ENCODE peak calls at places on chromosome 13, in eight cellular contexts. T is PC-3, M is mammary epithelial cell, H is left ventricle myocardium inferior, N is psoas muscle, A is heart right ventricle, E is A673, C is tibial artery. B is an unnamed sample.

GRCh38 chr13:39263531-39263930 is 225.3 kb downstream of the NHLRC3 start:
- DNase-seq in T (no peak), M (no peak), H (no peak), N (no peak), A (no peak), E (no peak), C (no peak), B (no peak)

GRCh38 chr13:99656843-99657506 is 155.7 kb downstream of the TM9SF2 start:
- DNase-seq in T (no peak), M (no peak), H (no peak), N (no peak), A (no peak), E (peak; percentile 42), C (no peak), B (no peak)

GRCh38 chr13:97367016-97367415 is 67.0 kb upstream of the RAP2A start:
- DNase-seq in T (no peak), M (no peak), H (no peak), N (no peak), A (no peak), E (no peak), C (no peak), B (no peak)

GRCh38 chr13:50326746-50327145 is 311.5 kb downstream of the KCNRG start:
- DNase-seq in T (peak; percentile 5), M (no peak), H (no peak), N (no peak), A (no peak), E (no peak), C (no peak), B (no peak)

GRCh38 chr13:74866151-74866550 is 615.8 kb downstream of the TBC1D4 start:
- DNase-seq in T (no peak), M (no peak), H (no peak), N (no peak), A (no peak), E (no peak), C (no peak), B (no peak)

GRCh38 chr13:100523437-100523836 is 65.2 kb downstream of the GGACT start:
- DNase-seq in T (no peak), M (no peak), H (no peak), N (no peak), A (no peak), E (no peak), C (no peak), B (no peak)

GRCh38 chr13:99414048-99414995 is 87.0 kb upstream of the TM9SF2 start:
- DNase-seq in T (no peak), M (no peak), H (no peak), N (peak; percentile 12), A (no peak), E (no peak), C (peak; percentile 47), B (no peak)

GRCh38 chr13:66461021-66461420 is 769.1 kb downstream of the PCDH9 start:
- DNase-seq in T (no peak), M (no peak), H (no peak), N (no peak), A (no peak), E (no peak), C (no peak), B (no peak)

GRCh38 chr13:50400930-50401553 is 385.8 kb downstream of the KCNRG start:
- DNase-seq in T (no peak), M (peak; percentile 89), H (no peak), N (no peak), A (no peak), E (peak; percentile 73), C (no peak), B (no peak)

GRCh38 chr13:114161644-114162532 is 17.2 kb upstream of the CFAP97D2 start:
- DNase-seq in T (peak; percentile 52), M (no peak), H (peak; percentile 55), N (peak; percentile 66), A (peak; percentile 29), E (peak; percentile 60), C (peak; percentile 64), B (no peak)

GRCh38 chr13:50073340-50073739 is 58.1 kb downstream of the KCNRG start:
- DNase-seq in T (no peak), M (no peak), H (no peak), N (no peak), A (no peak), E (no peak), C (no peak), B (no peak)

GRCh38 chr13:99421758-99422555 is 79.3 kb upstream of the TM9SF2 start:
- DNase-seq in T (no peak), M (no peak), H (no peak), N (peak; percentile 19), A (no peak), E (no peak), C (no peak), B (no peak)

GRCh38 chr13:43472980-43473379 is 313.8 kb downstream of the ENOX1 start:
- DNase-seq in T (no peak), M (no peak), H (no peak), N (no peak), A (no peak), E (no peak), C (no peak), B (no peak)

GRCh38 chr13:59975807-59976445 is 187.8 kb downstream of the DIAPH3 start:
- DNase-seq in T (no peak), M (no peak), H (no peak), N (no peak), A (no peak), E (no peak), C (no peak), B (no peak)

GRCh38 chr13:21971662-21972635 is 301.1 kb downstream of the FGF9 start:
- DNase-seq in T (no peak), M (no peak), H (no peak), N (no peak), A (no peak), E (no peak), C (no peak), B (no peak)

GRCh38 chr13:38530492-38530891 is 156.4 kb upstream of the FREM2 start:
- DNase-seq in T (peak; percentile 33), M (peak; percentile 5), H (no peak), N (no peak), A (no peak), E (peak; percentile 57), C (no peak), B (no peak)

GRCh38 chr13:43058318-43058674 is 34.9 kb downstream of the DNAJC15 start:
- DNase-seq in T (peak; percentile 92), M (peak; percentile 92), H (no peak), N (no peak), A (peak; percentile 24), E (peak; percentile 72), C (no peak), B (no peak)

GRCh38 chr13:94886191-94886590 is 173.8 kb upstream of the SOX21 start:
- DNase-seq in T (peak; percentile 9), M (no peak), H (no peak), N (no peak), A (no peak), E (peak; percentile 13), C (no peak), B (no peak)

GRCh38 chr13:28467886-28468519 is 26.9 kb downstream of the FLT1 start:
- DNase-seq in T (no peak), M (no peak), H (no peak), N (no peak), A (no peak), E (no peak), C (no peak), B (no peak)

GRCh38 chr13:28467034-28467433 is 27.9 kb downstream of the FLT1 start:
- DNase-seq in T (no peak), M (no peak), H (no peak), N (no peak), A (no peak), E (no peak), C (no peak), B (no peak)

GRCh38 chr13:28468520-28468915 is 26.4 kb downstream of the FLT1 start:
- DNase-seq in T (no peak), M (no peak), H (no peak), N (no peak), A (no peak), E (no peak), C (no peak), B (no peak)

GRCh38 chr13:28464861-28465260 is 30.1 kb downstream of the FLT1 start:
- DNase-seq in T (no peak), M (no peak), H (no peak), N (no peak), A (no peak), E (no peak), C (no peak), B (no peak)

GRCh38 chr13:28466151-28466550 is 28.8 kb downstream of the FLT1 start:
- DNase-seq in T (peak; percentile 42), M (no peak), H (no peak), N (no peak), A (no peak), E (no peak), C (no peak), B (no peak)
- H3K36me3 ChIP-seq in T (no peaks in the 10 kb centered on the region), M (no peaks in the 10 kb centered on the region), H (peaks cover 21% of the 10 kb centered on the region), N (peaks cover 8% of the 10 kb centered on the region), A (no peaks in the 10 kb centered on the region), E (no peaks in the 10 kb centered on the region), C (no peaks in the 10 kb centered on the region), B (no peaks in the 10 kb centered on the region)

DNA sequence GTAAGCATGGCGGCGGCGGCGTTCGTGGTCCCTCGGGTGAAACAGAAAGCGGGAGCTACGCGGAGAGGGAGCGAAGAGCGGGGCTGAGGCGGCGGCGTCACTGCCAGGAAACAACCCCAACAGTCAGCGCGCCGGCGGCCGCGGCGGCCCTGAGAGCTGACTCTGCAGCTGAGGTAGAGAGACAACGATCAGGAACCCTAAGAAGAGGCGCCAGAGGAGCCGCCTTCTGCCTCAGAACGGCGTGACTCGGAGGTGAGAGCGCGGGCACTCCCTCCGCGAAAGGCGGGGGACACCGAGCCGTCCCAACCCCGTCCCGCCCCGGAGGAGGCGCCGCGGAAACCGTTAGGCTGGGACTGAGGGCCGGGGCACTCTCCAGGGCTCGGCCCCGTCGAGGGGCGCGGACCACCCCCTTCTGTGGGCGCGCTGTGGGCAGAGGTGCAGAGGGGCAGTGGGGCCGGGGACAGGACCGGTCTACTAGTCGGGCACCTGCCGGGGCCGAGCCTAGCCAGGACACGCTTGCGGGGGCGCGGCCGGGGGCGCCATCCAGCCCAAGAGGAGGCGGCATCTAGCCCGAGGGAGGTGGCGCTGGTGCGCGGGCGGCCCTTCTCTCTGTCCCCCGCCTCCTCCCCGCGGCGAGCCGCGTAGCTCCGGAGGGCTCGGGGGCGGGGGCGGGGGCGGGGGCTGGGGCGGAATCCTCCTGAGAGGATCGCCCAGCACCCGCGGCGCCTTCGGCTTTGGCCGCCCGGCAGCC is 389 bp downstream of the FNDC3A start:
- DNase-seq in T (peak; percentile 69), M (peak; percentile 84), H (peak; percentile 85), N (peak; percentile 90), A (peak; percentile 81), E (peak; percentile 90), C (peak; percentile 92), B (peak; percentile 77)
- TF ChIP-seq CTCF in T (no peak), M (no peak), H (no peak), N (no peak), A (peak; percentile 29), E (peak; percentile 27), C (no peak), B (no peak)

DNA sequence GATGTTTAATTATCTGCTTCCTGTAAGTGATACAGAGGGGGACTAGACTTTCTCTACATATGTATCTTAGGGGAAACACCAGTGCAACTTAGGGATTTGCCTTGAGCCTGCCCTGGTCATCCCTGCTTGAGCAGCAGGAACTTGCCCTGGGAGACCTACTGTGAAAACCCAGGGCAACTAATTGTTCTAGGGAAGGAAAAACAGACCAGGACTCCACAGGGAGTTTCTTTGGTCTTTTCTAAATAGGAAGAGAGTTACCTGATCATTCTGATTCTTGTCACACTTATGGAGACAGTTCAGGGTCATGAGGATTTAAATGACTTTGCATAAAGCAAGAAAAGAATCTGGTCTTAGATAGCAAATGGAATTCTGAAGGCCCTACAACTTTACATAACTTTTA is 89.1 kb downstream of the WASF3 start:
- DNase-seq in T (no peak), M (no peak), H (no peak), N (no peak), A (no peak), E (no peak), C (no peak), B (no peak)
- H3K27ac ChIP-seq in T (no peak overlapping the region), M (no peak overlapping the region), H (no peak overlapping the region), N (no peak overlapping the region), A (no peak overlapping the region), E (no peak overlapping the region), C (no peak overlapping the region), B (no peak overlapping the region)

GRCh38 chr13:20843177-20843576 is 59.4 kb downstream of the XPO4 start:
- DNase-seq in T (no peak), M (no peak), H (no peak), N (no peak), A (peak; percentile 74), E (no peak), C (no peak), B (no peak)
- H3K36me3 ChIP-seq in T (peaks cover 38% of the 10 kb centered on the region), M (peaks cover 14% of the 10 kb centered on the region), H (peaks cover 26% of the 10 kb centered on the region), N (peaks cover 48% of the 10 kb centered on the region), A (no peaks in the 10 kb centered on the region), E (peaks cover 9% of the 10 kb centered on the region), C (peaks cover 23% of the 10 kb centered on the region), B (peaks cover 18% of the 10 kb centered on the region)

B was measured in right atrium auricular region.